ENCODE peak calls at places on chromosomes 2 and 18, in seven cellular contexts. D is WERI-Rb-1, N is neural progenitor cell, W is endodermal cell, G is Peyer's patch, K is mucosa of descending colon, F is PC-9. Y is an unnamed sample. For H3K9me3, the result is how much of the 10 kb centered on the place peaks cover.

GRCh38 chr2:227185616-227186015 is 21.2 kb downstream of the COL4A3 start:
- DNase-seq in D (no peak), N (no peak), K (no peak), G (no peak), W (no peak), F (no peak), Y (no peak)

GRCh38 chr2:240917684-240918257 is 11.6 kb downstream of the CROCC2 start:
- DNase-seq in D (peak), K (peak), F (no peak), W (peak), N (no peak), G (peak), Y (peak)

GRCh38 chr2:9656270-9656766 is 25.5 kb upstream of the YWHAQ start:
- DNase-seq in D (peak), G (no peak), N (peak), W (peak), F (peak), K (no peak), Y (peak)

GRCh38 chr2:38702413-38702812 is 36.5 kb downstream of the GALM start:
- DNase-seq in N (no peak), D (peak), W (no peak), G (no peak), K (no peak), F (no peak), Y (peak)

GRCh38 chr18:10239138-10239537 is 215.3 kb upstream of the APCDD1 start:
- DNase-seq in N (no peak), F (no peak), D (no peak), W (no peak), G (no peak), K (no peak), Y (peak)

GRCh38 chr2:102301867-102302362 is 9.4 kb upstream of the IL1RL1 start:
- DNase-seq in F (no peak), G (peak), N (peak), D (no peak), K (no peak), W (peak), Y (peak)

GRCh38 chr18:48365965-48366364 is 43.2 kb downstream of the ZBTB7C start:
- DNase-seq in K (no peak), F (no peak), D (peak), N (no peak), W (no peak), G (no peak), Y (no peak)

GRCh38 chr2:202377308-202377736 is 1.2 kb downstream of the BMPR2 start:
- DNase-seq in D (peak), K (peak), N (peak), G (peak), W (peak), F (no peak), Y (peak)

GRCh38 chr18:3397031-3397750 is 52.8 kb upstream of the TGIF1 start:
- DNase-seq in W (no peak), N (no peak), F (peak), K (no peak), G (no peak), D (no peak), Y (no peak)

GRCh38 chr2:128440087-128440665 is 121.5 kb upstream of the HS6ST1 start:
- DNase-seq in F (no peak), N (no peak), G (peak), W (peak), K (no peak), D (no peak), Y (no peak)

GRCh38 chr2:183269956-183270355 is 145.7 kb downstream of the NUP35 start:
- DNase-seq in D (no peak), K (no peak), G (no peak), W (no peak), F (no peak), N (no peak), Y (peak)

GRCh38 chr2:65443509-65444200 is 11.3 kb upstream of the SPRED2 start:
- DNase-seq in W (no peak), G (no peak), N (peak), F (no peak), K (no peak), D (no peak), Y (no peak)

GRCh38 chr2:20431772-20432171 is 15.1 kb upstream of the RHOB start:
- DNase-seq in N (no peak), G (peak), D (no peak), F (no peak), W (peak), K (no peak), Y (no peak)

GRCh38 chr2:203685081-203685621 is 21.3 kb upstream of the CD28 start:
- DNase-seq in W (no peak), D (no peak), F (no peak), K (no peak), G (no peak), N (no peak), Y (peak)

GRCh38 chr2:163213699-163214098 is 375.1 kb upstream of the KCNH7 start:
- DNase-seq in N (no peak), K (no peak), G (no peak), D (no peak), F (peak), W (no peak), Y (peak)

GRCh38 chr18:40529478-40529877 is 1425.6 kb upstream of the PIK3C3 start:
- DNase-seq in F (no peak), G (no peak), W (no peak), N (no peak), D (no peak), K (no peak), Y (peak)

GRCh38 chr2:105431367-105432088 is 32.7 kb upstream of the FHL2 start:
- DNase-seq in F (no peak), N (no peak), G (no peak), D (no peak), K (no peak), W (no peak), Y (peak)

GRCh38 chr2:131521961-131522781 is 5.5 kb upstream of the CCDC74A start:
- DNase-seq in K (no peak), D (no peak), F (no peak), G (peak), N (no peak), W (peak), Y (no peak)

GRCh38 chr2:13390676-13391075 is 673.9 kb downstream of the TRIB2 start:
- DNase-seq in K (no peak), F (no peak), D (no peak), W (no peak), N (no peak), G (no peak), Y (no peak)

GRCh38 chr2:11699686-11700670 is 30.0 kb upstream of the NTSR2 start:
- DNase-seq in D (no peak), K (no peak), G (no peak), F (peak), N (no peak), W (no peak), Y (no peak)

GRCh38 chr2:23432531-23432930 is 47.6 kb downstream of the KLHL29 start:
- DNase-seq in N (no peak), K (no peak), W (peak), F (no peak), D (no peak), G (no peak), Y (no peak)

GRCh38 chr2:23433282-23433681 is 48.3 kb downstream of the KLHL29 start:
- DNase-seq in W (no peak), K (no peak), F (no peak), D (peak), N (no peak), G (no peak), Y (no peak)

GRCh38 chr2:23435250-23436035 is 50.5 kb downstream of the KLHL29 start:
- DNase-seq in D (peak), W (no peak), K (no peak), F (no peak), N (no peak), G (no peak), Y (no peak)

GRCh38 chr2:23434721-23435121 is 49.7 kb downstream of the KLHL29 start:
- DNase-seq in G (no peak), K (no peak), F (no peak), N (no peak), D (peak), W (no peak), Y (peak)

GRCh38 chr2:23436346-23437099 is 51.5 kb downstream of the KLHL29 start:
- DNase-seq in W (peak), D (peak), K (no peak), N (no peak), G (no peak), F (no peak), Y (no peak)
- H3K9me3 ChIP-seq in W (under half), D (under half), K (under half), N (under half), G (under half), F (under half), Y (under half)

DNA sequence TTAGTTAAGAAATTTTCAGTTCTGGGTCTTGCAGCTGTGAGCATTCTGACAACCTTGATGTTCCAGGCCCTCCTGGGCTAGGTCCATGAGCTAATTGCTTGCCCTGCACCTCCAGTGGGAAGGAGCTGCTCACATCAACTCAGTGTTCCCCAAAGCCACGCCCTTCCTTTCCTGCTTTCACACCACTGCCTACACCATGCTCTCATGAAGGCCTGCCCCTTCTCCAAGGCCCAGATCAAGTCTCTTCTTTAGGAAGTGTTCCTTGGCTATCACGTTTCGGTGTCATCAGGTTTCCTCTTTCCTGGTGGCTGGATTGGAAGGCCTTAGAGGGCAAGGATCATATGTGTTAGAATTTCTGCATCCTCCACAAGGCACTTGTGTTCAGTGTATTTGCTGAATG is 18.8 kb downstream of the TMEM127 start:
- DNase-seq in N (no peak), K (no peak), G (no peak), D (no peak), W (no peak), F (no peak), Y (no peak)
- TF ChIP-seq CTCF in N (no peak), K (no peak), G (no peak), D (no peak), W (no peak), F (no peak), Y (no peak)

DNA sequence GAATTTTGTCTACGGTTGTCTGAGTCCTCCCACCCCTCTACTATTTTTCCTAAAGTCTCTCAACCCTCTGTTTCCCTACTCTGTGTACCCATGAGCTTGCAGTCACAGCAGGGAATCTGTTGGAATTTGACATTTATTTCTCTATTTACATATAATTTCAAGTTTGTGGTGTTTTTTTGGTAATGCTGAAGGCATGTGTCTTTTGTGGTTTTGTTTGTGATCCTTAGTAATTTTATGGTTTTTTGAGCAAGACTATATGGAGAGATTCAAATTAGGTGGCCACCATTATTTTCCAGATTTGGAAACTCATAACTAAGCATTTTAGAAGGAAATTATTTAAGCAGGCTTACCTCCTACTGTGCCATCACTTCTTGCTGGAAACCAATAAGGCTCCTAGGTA is 27.2 kb upstream of the FBLN7 start:
- DNase-seq in N (no peak), G (no peak), W (no peak), D (no peak), F (no peak), K (no peak), Y (no peak)
- H3K9me3 ChIP-seq in N (under half), G (under half), W (under half), D (under half), F (under half), K (under half), Y (under half)

DNA sequence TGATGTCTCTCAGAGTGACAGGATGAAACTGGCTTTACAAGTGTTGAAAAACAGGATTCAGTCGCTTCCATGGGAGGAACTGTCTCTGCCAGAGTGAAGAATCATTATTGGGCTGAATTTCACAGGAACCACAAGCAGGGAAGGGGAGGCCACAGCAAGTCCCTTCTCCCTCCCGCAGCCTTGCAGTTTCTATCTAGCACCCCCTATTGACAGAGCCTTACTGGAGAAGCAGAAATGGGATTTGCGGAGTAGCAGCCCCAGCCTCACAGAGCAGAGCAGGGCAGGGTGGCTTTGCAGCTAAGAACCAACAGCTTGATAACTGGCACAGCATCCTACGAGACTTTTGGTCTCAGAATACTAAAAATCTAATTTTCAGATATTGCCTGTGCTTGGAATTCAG is 33.3 kb upstream of the RMP24 start:
- DNase-seq in K (no peak), G (no peak), N (peak), F (no peak), D (no peak), W (peak), Y (no peak)
- TF ChIP-seq CTCF in K (no peak), G (no peak), N (peak), F (no peak), D (peak), W (peak), Y (peak)